ENCODE peak calls at places on chromosomes 2 and 18, in ten cellular contexts. One of them, this sample, is unnamed.

GRCh38 chr2:15944325-15945017 is 4.1 kb downstream of the MYCN start:
- DNase-seq in mesothelial cell of epicardium: no peak
- DNase-seq in fibroblast of the aortic adventitia: no peak
- DNase-seq in RWPE1: no peak
- DNase-seq in endothelial cell: no peak
- DNase-seq in colonic mucosa: no peak
- DNase-seq in vagina: no peak
- DNase-seq in kidney epithelial cell: no peak
- DNase-seq in kidney: no peak
- DNase-seq in tibial artery: no peak
- DNase-seq in this sample: no peak

GRCh38 chr2:25305809-25306208 is 35.9 kb downstream of the DNMT3A start:
- DNase-seq in RWPE1: no peak
- DNase-seq in mesothelial cell of epicardium: no peak
- DNase-seq in tibial artery: peak
- DNase-seq in endothelial cell: no peak
- DNase-seq in vagina: no peak
- DNase-seq in fibroblast of the aortic adventitia: no peak
- DNase-seq in colonic mucosa: no peak
- DNase-seq in kidney epithelial cell: no peak
- DNase-seq in kidney: no peak
- DNase-seq in this sample: no peak

GRCh38 chr2:20052872-20053281 is 1.4 kb upstream of the LAPTM4A start:
- DNase-seq in vagina: no peak
- DNase-seq in fibroblast of the aortic adventitia: peak
- DNase-seq in colonic mucosa: peak
- DNase-seq in RWPE1: peak
- DNase-seq in kidney epithelial cell: no peak
- DNase-seq in kidney: no peak
- DNase-seq in endothelial cell: no peak
- DNase-seq in tibial artery: peak
- DNase-seq in mesothelial cell of epicardium: peak
- DNase-seq in this sample: no peak

GRCh38 chr2:212119591-212119990 is 419.0 kb downstream of the ERBB4 start:
- DNase-seq in colonic mucosa: no peak
- DNase-seq in kidney epithelial cell: no peak
- DNase-seq in RWPE1: no peak
- DNase-seq in fibroblast of the aortic adventitia: no peak
- DNase-seq in mesothelial cell of epicardium: no peak
- DNase-seq in vagina: no peak
- DNase-seq in kidney: no peak
- DNase-seq in endothelial cell: no peak
- DNase-seq in tibial artery: no peak
- DNase-seq in this sample: no peak

GRCh38 chr18:25230658-25231326 is 121.2 kb downstream of the ZNF521 start:
- DNase-seq in vagina: no peak
- DNase-seq in fibroblast of the aortic adventitia: peak
- DNase-seq in RWPE1: no peak
- DNase-seq in kidney epithelial cell: no peak
- DNase-seq in kidney: peak
- DNase-seq in mesothelial cell of epicardium: no peak
- DNase-seq in endothelial cell: peak
- DNase-seq in tibial artery: peak
- DNase-seq in colonic mucosa: peak
- DNase-seq in this sample: no peak

GRCh38 chr18:6884944-6885343 is 155.4 kb downstream of the ARHGAP28 start:
- DNase-seq in mesothelial cell of epicardium: no peak
- DNase-seq in tibial artery: no peak
- DNase-seq in RWPE1: no peak
- DNase-seq in colonic mucosa: no peak
- DNase-seq in endothelial cell: no peak
- DNase-seq in fibroblast of the aortic adventitia: peak
- DNase-seq in kidney: no peak
- DNase-seq in vagina: no peak
- DNase-seq in kidney epithelial cell: no peak
- DNase-seq in this sample: no peak

GRCh38 chr18:44708451-44709083 is 27.9 kb downstream of the SETBP1 start:
- DNase-seq in RWPE1: no peak
- DNase-seq in kidney epithelial cell: no peak
- DNase-seq in colonic mucosa: no peak
- DNase-seq in tibial artery: no peak
- DNase-seq in vagina: no peak
- DNase-seq in endothelial cell: no peak
- DNase-seq in fibroblast of the aortic adventitia: peak
- DNase-seq in mesothelial cell of epicardium: no peak
- DNase-seq in kidney: no peak
- DNase-seq in this sample: no peak

GRCh38 chr18:59047321-59047991 is 92.2 kb upstream of the SEC11C start:
- DNase-seq in tibial artery: no peak
- DNase-seq in kidney: no peak
- DNase-seq in mesothelial cell of epicardium: no peak
- DNase-seq in vagina: no peak
- DNase-seq in endothelial cell: no peak
- DNase-seq in kidney epithelial cell: no peak
- DNase-seq in colonic mucosa: no peak
- DNase-seq in RWPE1: no peak
- DNase-seq in fibroblast of the aortic adventitia: no peak
- DNase-seq in this sample: no peak

GRCh38 chr2:206783718-206784117 is 18.3 kb downstream of the FASTKD2 start:
- DNase-seq in colonic mucosa: no peak
- DNase-seq in RWPE1: no peak
- DNase-seq in vagina: no peak
- DNase-seq in mesothelial cell of epicardium: no peak
- DNase-seq in endothelial cell: peak
- DNase-seq in kidney: no peak
- DNase-seq in kidney epithelial cell: no peak
- DNase-seq in tibial artery: no peak
- DNase-seq in fibroblast of the aortic adventitia: no peak
- DNase-seq in this sample: no peak

DNA sequence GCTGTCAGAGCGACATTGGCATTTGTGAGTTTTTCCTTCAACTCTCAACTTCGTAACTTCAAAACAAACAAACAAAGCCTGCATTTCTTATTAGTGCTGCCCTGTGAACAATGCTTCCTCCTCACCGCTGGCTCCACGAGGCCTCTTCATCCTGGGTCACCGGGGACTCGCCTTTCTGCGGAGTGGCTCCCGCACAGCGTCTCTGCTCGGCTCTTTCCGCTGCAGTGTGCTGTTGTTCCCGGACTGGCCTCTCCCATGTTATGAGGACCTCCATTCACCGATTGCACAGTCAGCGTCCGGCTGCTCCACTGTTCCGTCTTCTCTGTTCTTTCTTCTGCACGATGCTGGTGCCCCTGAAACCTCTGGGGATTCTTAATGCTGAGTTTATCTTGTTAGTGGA is 16.2 kb downstream of the COLEC11 start:
- DNase-seq in kidney: peak
- DNase-seq in kidney epithelial cell: no peak
- DNase-seq in colonic mucosa: peak
- DNase-seq in tibial artery: no peak
- DNase-seq in vagina: peak
- DNase-seq in fibroblast of the aortic adventitia: no peak
- DNase-seq in RWPE1: no peak
- DNase-seq in mesothelial cell of epicardium: no peak
- DNase-seq in endothelial cell: no peak
- DNase-seq in this sample: no peak
- TF ChIP-seq CTCF in kidney: no peak
- TF ChIP-seq CTCF in kidney epithelial cell: no peak
- TF ChIP-seq CTCF in colonic mucosa: no peak
- TF ChIP-seq CTCF in tibial artery: no peak
- TF ChIP-seq CTCF in vagina: no peak
- TF ChIP-seq CTCF in fibroblast of the aortic adventitia: no peak
- TF ChIP-seq CTCF in RWPE1: no peak
- TF ChIP-seq CTCF in mesothelial cell of epicardium: no peak
- TF ChIP-seq CTCF in endothelial cell: no peak
- TF ChIP-seq CTCF in this sample: no peak

GRCh38 chr2:119389615-119390306 is 23.0 kb downstream of the DBI start:
- DNase-seq in kidney epithelial cell: peak
- DNase-seq in mesothelial cell of epicardium: no peak
- DNase-seq in kidney: peak
- DNase-seq in vagina: no peak
- DNase-seq in endothelial cell: no peak
- DNase-seq in tibial artery: no peak
- DNase-seq in fibroblast of the aortic adventitia: peak
- DNase-seq in RWPE1: no peak
- DNase-seq in colonic mucosa: peak
- DNase-seq in this sample: no peak

GRCh38 chr2:119383410-119384140 is 16.8 kb downstream of the DBI start:
- DNase-seq in tibial artery: no peak
- DNase-seq in RWPE1: no peak
- DNase-seq in colonic mucosa: peak
- DNase-seq in kidney epithelial cell: no peak
- DNase-seq in endothelial cell: no peak
- DNase-seq in vagina: no peak
- DNase-seq in fibroblast of the aortic adventitia: no peak
- DNase-seq in mesothelial cell of epicardium: no peak
- DNase-seq in kidney: no peak
- DNase-seq in this sample: no peak

GRCh38 chr2:119384971-119385370 is 18.2 kb downstream of the DBI start:
- DNase-seq in fibroblast of the aortic adventitia: no peak
- DNase-seq in RWPE1: no peak
- DNase-seq in endothelial cell: no peak
- DNase-seq in mesothelial cell of epicardium: no peak
- DNase-seq in colonic mucosa: no peak
- DNase-seq in kidney: no peak
- DNase-seq in vagina: no peak
- DNase-seq in kidney epithelial cell: no peak
- DNase-seq in tibial artery: no peak
- DNase-seq in this sample: no peak

GRCh38 chr2:119385465-119385864 is 18.7 kb downstream of the DBI start:
- DNase-seq in tibial artery: no peak
- DNase-seq in endothelial cell: no peak
- DNase-seq in fibroblast of the aortic adventitia: no peak
- DNase-seq in mesothelial cell of epicardium: no peak
- DNase-seq in kidney: no peak
- DNase-seq in RWPE1: no peak
- DNase-seq in kidney epithelial cell: no peak
- DNase-seq in vagina: no peak
- DNase-seq in colonic mucosa: no peak
- DNase-seq in this sample: no peak

DNA sequence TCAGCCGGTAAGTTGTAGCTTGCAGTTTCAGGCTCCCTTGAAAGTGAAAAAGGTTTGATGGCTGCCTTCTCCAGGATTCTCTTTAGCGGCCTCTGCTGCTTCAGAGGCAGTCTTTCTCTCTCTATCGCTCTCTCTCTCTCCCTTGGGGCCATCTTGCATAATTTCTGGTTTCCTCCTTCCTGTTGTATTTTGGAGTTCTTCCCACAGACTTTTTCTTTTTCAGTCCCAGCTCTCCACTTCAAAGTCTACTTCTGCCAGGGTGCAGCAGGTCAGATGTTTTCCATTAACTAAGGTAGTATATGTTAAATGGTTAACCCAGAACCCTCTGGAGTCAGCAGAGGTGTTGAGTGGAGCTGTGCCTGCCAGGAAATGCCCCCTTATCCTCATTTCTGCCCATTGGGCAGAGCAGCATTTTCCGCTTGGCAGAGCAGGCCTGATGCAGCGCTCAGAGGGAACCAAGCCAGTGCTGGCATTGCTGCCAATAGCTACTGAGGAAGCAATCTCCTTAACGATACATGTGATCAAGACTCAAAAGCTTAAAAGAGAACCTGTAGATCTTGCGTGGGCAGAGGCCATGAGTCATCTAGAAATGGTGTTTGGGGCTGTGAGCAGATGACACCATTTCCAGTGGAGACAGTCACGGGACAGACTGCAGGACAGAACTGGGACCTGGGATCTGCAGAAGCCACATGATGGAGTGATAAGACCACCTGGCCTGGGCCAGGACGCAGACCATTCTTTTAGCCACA is 20.8 kb downstream of the DBI start:
- DNase-seq in kidney epithelial cell: peak
- DNase-seq in kidney: peak
- DNase-seq in fibroblast of the aortic adventitia: peak
- DNase-seq in mesothelial cell of epicardium: no peak
- DNase-seq in colonic mucosa: peak
- DNase-seq in vagina: no peak
- DNase-seq in endothelial cell: no peak
- DNase-seq in RWPE1: no peak
- DNase-seq in tibial artery: peak
- DNase-seq in this sample: no peak
- TF ChIP-seq CTCF in kidney epithelial cell: peak
- TF ChIP-seq CTCF in kidney: peak
- TF ChIP-seq CTCF in fibroblast of the aortic adventitia: peak
- TF ChIP-seq CTCF in mesothelial cell of epicardium: no peak
- TF ChIP-seq CTCF in colonic mucosa: no peak
- TF ChIP-seq CTCF in vagina: no peak
- TF ChIP-seq CTCF in endothelial cell: no peak
- TF ChIP-seq CTCF in RWPE1: no peak
- TF ChIP-seq CTCF in tibial artery: no peak
- TF ChIP-seq CTCF in this sample: no peak

DNA sequence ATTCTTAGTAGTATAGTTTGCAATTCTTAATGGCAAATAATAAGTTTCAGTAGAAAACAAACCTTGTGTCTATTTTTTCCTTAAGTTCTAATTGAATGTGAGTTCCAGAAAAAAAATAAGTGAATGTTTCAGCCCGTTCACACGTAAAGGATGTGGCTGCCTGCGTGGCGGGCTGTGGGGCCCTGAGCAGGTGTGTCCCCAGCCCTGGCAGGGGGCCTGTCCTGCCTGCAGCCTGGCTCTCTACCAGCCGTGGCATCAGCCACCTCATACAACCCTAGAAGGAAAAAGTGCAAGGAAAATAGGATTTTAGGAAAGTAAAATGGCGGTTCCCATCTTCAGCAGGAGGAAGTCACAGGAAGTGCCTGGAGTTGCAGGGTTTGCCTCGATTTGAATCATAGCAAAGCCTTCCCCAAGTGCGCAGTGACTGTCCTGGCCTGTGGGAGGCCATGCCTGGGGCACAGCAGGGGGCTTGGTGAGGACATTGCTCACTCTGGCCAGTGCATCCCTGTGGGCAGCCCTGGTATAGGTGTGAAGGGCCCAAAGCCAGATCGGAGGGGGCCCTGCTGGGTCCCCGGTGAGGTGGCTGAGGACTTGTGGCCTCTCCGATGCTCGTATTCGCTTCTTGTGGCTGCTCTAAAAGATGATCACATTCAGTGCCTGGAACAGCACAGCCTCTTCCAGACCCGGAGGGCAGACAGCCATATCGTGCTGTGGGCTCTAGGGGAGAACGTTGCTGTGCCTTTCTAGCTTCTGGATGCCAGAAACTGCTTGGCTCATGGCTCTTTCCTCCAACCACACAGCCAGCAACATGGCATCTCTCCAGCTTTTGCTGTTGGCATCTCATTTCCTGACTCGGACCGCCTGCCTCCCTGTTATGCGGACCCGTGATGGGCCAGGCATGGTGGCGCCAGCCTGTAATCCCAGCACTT is 12.6 kb downstream of the DTYMK start:
- DNase-seq in kidney epithelial cell: no peak
- DNase-seq in colonic mucosa: no peak
- DNase-seq in tibial artery: no peak
- DNase-seq in fibroblast of the aortic adventitia: no peak
- DNase-seq in vagina: no peak
- DNase-seq in RWPE1: no peak
- DNase-seq in kidney: no peak
- DNase-seq in endothelial cell: no peak
- DNase-seq in mesothelial cell of epicardium: no peak
- DNase-seq in this sample: no peak
- TF ChIP-seq CTCF in kidney epithelial cell: no peak
- TF ChIP-seq CTCF in colonic mucosa: no peak
- TF ChIP-seq CTCF in tibial artery: no peak
- TF ChIP-seq CTCF in fibroblast of the aortic adventitia: no peak
- TF ChIP-seq CTCF in vagina: no peak
- TF ChIP-seq CTCF in RWPE1: no peak
- TF ChIP-seq CTCF in kidney: no peak
- TF ChIP-seq CTCF in endothelial cell: no peak
- TF ChIP-seq CTCF in mesothelial cell of epicardium: no peak
- TF ChIP-seq CTCF in this sample: no peak

GRCh38 chr2:6828299-6828584 is 37.5 kb downstream of the CMPK2 start:
- DNase-seq in colonic mucosa: no peak
- DNase-seq in fibroblast of the aortic adventitia: peak
- DNase-seq in vagina: no peak
- DNase-seq in mesothelial cell of epicardium: no peak
- DNase-seq in RWPE1: no peak
- DNase-seq in tibial artery: no peak
- DNase-seq in kidney epithelial cell: no peak
- DNase-seq in endothelial cell: no peak
- DNase-seq in kidney: no peak
- DNase-seq in this sample: no peak
- TF ChIP-seq CTCF in colonic mucosa: peak
- TF ChIP-seq CTCF in fibroblast of the aortic adventitia: peak
- TF ChIP-seq CTCF in vagina: peak
- TF ChIP-seq CTCF in mesothelial cell of epicardium: peak
- TF ChIP-seq CTCF in RWPE1: no peak
- TF ChIP-seq CTCF in tibial artery: peak
- TF ChIP-seq CTCF in kidney epithelial cell: peak
- TF ChIP-seq CTCF in endothelial cell: peak
- TF ChIP-seq CTCF in kidney: peak
- TF ChIP-seq CTCF in this sample: no peak